ENCODE peak calls at places on chromosomes 4 and X, in four cellular contexts. T is IMR-90, W is sigmoid colon, Q is ovary. H is an unnamed sample.

GRCh38 chrX:129706395-129707072 is 32.2 kb upstream of the XPNPEP2 start:
- DNase-seq in T (no peak), W (no peak), Q (no peak), H (no peak)

GRCh38 chrX:9737363-9737762 is 28.3 kb downstream of the GPR143 start:
- DNase-seq in T (no peak), W (no peak), Q (no peak), H (no peak)

GRCh38 chr4:183098080-183098722 is 856 bp upstream of the WWC2 start:
- DNase-seq in T (peak), W (peak), Q (peak), H (peak)

GRCh38 chr4:6502747-6503465 is 30.5 kb upstream of the PPP2R2C start:
- DNase-seq in T (no peak), W (no peak), Q (no peak), H (no peak)

GRCh38 chrX:141662781-141663180 is 35.8 kb downstream of the SPANXD start:
- DNase-seq in T (no peak), W (no peak), Q (no peak), H (no peak)

GRCh38 chr4:116733368-116733767 is 352.0 kb downstream of the TRAM1L1 start:
- DNase-seq in T (no peak), W (no peak), Q (no peak), H (no peak)

GRCh38 chr4:101753702-101754101 is 36.8 kb upstream of the BANK1 start:
- DNase-seq in T (no peak), W (no peak), Q (no peak), H (no peak)

GRCh38 chr4:30724217-30724616 is 4.0 kb downstream of the PCDH7 start:
- DNase-seq in T (no peak), W (no peak), Q (no peak), H (no peak)

GRCh38 chrX:110743679-110744340 is 51.8 kb downstream of the CHRDL1 start:
- DNase-seq in T (peak), W (no peak), Q (no peak), H (no peak)

GRCh38 chr4:7808181-7808580 is 131.5 kb downstream of the AFAP1 start:
- DNase-seq in T (no peak), W (peak), Q (no peak), H (no peak)

GRCh38 chr4:123995939-123996338 is 599.3 kb downstream of the SPRY1 start:
- DNase-seq in T (peak), W (no peak), Q (no peak), H (no peak)

GRCh38 chr4:40316782-40317635 is 18.1 kb upstream of the CHRNA9 start:
- DNase-seq in T (peak), W (peak), Q (peak), H (peak)

GRCh38 chrX:455199-455598 is 68.5 kb upstream of the PPP2R3B start:
- DNase-seq in T (no peak), W (peak), Q (no peak), H (no peak)

GRCh38 chr4:20333141-20333690 is 81.5 kb downstream of the SLIT2 start:
- DNase-seq in T (no peak), W (no peak), Q (no peak), H (no peak)

GRCh38 chr4:85430697-85431096 is 44.3 kb upstream of the ARHGAP24 start:
- DNase-seq in T (no peak), W (no peak), Q (no peak), H (no peak)

GRCh38 chrX:78555401-78555980 is 103.6 kb downstream of the RTL3 start:
- DNase-seq in T (no peak), W (no peak), Q (no peak), H (no peak)

GRCh38 chr4:152935138-152935537 is 985 bp upstream of the FHDC1 start:
- DNase-seq in T (no peak), W (no peak), Q (no peak), H (peak)

DNA sequence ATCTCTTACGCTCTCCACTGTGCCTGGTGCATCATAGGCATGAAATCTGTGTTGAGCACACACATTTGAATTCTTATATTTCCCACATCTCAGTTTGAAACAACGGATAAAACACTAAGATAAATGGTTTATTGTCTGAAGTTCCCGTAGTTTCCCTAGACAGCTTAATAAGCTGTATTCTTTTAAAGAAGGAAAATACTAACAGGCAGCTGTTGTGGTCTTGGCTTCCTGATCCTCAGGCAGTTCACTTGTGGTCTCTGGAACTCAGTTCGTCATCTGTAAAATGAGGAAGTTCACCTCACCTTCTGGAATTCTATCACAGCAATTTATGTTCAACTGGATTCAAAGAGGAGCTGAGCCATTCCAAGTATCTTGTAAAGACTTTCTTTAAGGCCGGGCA is 1805.6 kb upstream of the TENM3 start:
- DNase-seq in T (no peak), W (no peak), Q (no peak), H (no peak)
- H3K4me3 ChIP-seq in T (no peak), W (no peak), Q (no peak), H (no peak)

DNA sequence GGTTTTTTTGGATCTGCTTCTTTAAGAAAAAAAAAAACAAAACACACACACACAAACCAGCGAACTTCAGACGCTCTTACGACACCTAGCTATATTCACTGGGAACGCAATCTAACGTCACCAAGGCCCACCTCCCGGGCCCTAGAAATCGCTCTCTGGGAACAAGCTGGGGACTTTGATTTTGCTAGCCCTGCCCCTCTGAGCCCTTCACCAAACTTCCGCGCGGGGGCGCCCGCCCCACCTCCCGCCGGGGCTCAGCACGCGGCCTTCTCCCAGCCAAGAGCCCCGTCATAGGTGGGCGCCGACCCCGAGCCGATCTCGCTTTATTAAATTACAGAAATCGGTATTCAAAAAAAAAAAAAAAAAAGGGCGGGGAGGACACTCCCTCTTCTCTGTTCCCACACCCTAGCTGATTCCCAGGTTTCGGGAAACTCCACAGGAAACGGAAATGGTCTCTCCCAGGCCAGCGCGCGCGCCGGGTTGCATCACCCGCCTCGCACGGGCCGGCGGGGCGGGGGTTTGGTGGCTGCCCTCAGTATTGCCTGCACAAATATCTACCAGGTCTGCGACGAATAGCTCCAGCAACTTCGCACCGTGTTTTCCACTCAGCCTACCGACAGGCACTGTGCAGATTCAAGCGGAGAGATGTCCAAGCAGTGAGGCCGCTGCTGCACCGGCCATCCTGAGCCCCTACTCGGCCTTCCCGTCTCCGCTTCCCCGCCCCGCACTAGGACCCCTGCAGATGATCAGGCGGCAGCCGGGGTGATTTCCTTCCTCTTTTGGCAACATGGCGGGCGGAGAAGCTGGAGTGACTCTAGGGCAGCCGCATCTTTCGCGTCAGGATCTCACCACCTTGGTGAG is at the start of gene EIF2S3:
- DNase-seq in T (peak), W (peak), Q (peak), H (peak)
- TF ChIP-seq POLR2A in T (peak), W (no peak), Q (peak), H (peak)

GRCh38 chr4:71186566-71187398 is 152.0 kb upstream of the SLC4A4 start:
- DNase-seq in T (peak), W (peak), Q (peak), H (peak)
- H3K4me3 ChIP-seq in T (peak), W (peak), Q (peak), H (peak)

GRCh38 chrX:120736989-120737388 is 107.1 kb upstream of the C1GALT1C1 start:
- DNase-seq in T (peak), W (no peak), Q (no peak), H (no peak)
- TF ChIP-seq POLR2A in T (no peak), W (no peak), Q (no peak), H (no peak)

DNA sequence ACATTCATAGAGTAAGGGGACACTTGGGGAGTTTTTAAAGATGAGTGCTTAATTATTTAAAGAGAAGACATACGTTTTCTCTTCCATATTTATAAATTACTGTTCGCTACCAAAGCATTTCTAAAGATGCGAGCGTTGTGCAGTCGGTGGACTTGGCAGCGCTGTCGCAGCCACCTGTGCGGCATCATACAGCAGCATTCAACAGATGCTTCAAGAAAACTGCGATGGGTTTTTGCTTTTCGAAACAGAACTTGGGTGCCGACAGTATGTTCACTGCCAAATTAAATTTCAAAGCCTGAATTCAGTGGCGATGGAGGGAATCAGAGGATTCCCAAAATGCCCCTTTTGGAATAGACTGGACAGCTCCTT is 1.6 kb upstream of the HTR2C start:
- DNase-seq in T (no peak), W (no peak), Q (no peak), H (no peak)
- H3K4me3 ChIP-seq in T (no peak), W (no peak), Q (no peak), H (no peak)

GRCh38 chr4:26885912-26886274 is 25.3 kb downstream of the STIM2 start:
- DNase-seq in T (no peak), W (no peak), Q (no peak), H (no peak)
- TF ChIP-seq POLR2A in T (no peak), W (no peak), Q (no peak), H (no peak)

GRCh38 chrX:27548624-27549023 is 41.5 kb upstream of the DCAF8L2 start:
- DNase-seq in T (no peak), W (no peak), Q (no peak), H (no peak)
- H3K4me3 ChIP-seq in T (no peak), W (no peak), Q (no peak), H (no peak)